ENCODE peak calls at places on chromosomes 1 and 21, in five cellular contexts. K is A549, G is thyroid gland, Q is uterus, X is gastrocnemius medialis. M is an unnamed sample.
A peak's percentile ranks its signal among the peaks of the same experiment; 100 is the strongest.

GRCh38 chr1:209405183-209405823 is 178.2 kb upstream of the CAMK1G start:
- DNase-seq in K (no peak), G (no peak), Q (no peak), X (no peak), M (no peak)

GRCh38 chr1:20405893-20406604 is 80.0 kb downstream of the CAMK2N1 start:
- DNase-seq in K (no peak), G (no peak), Q (no peak), X (no peak), M (no peak)

GRCh38 chr1:17866451-17867029 is 111.4 kb downstream of the ACTL8 start:
- DNase-seq in K (peak; percentile 28), G (no peak), Q (no peak), X (no peak), M (no peak)

GRCh38 chr1:221708076-221708571 is 33.8 kb downstream of the DUSP10 start:
- DNase-seq in K (no peak), G (no peak), Q (no peak), X (peak; percentile 33), M (peak; percentile 45)

GRCh38 chr1:71046891-71047634 is 553 bp downstream of the PTGER3 start:
- DNase-seq in K (no peak), G (peak; percentile 22), Q (peak; percentile 42), X (no peak), M (no peak)

GRCh38 chr1:204106825-204107224 is 33.9 kb downstream of the SOX13 start:
- DNase-seq in K (no peak), G (no peak), Q (no peak), X (no peak), M (no peak)

GRCh38 chr1:6179564-6180175 is 451 bp downstream of the CHD5 start:
- DNase-seq in K (no peak), G (no peak), Q (no peak), X (no peak), M (no peak)

GRCh38 chr1:20430355-20431290 is 55.4 kb downstream of the CAMK2N1 start:
- DNase-seq in K (peak; percentile 39), G (peak; percentile 7), Q (no peak), X (no peak), M (no peak)

GRCh38 chr1:91741301-91741700 is 144.7 kb downstream of the TGFBR3 start:
- DNase-seq in K (no peak), G (no peak), Q (no peak), X (no peak), M (no peak)

GRCh38 chr1:114154146-114154962 is 685 bp upstream of the SYT6 start:
- DNase-seq in K (no peak), G (no peak), Q (no peak), X (no peak), M (no peak)

GRCh38 chr1:196178083-196178635 is 430.1 kb downstream of the KCNT2 start:
- DNase-seq in K (no peak), G (no peak), Q (no peak), X (no peak), M (no peak)

GRCh38 chr1:219650880-219651279 is 38.0 kb upstream of the ZC3H11B start:
- DNase-seq in K (no peak), G (no peak), Q (no peak), X (no peak), M (no peak)

GRCh38 chr1:170498896-170499295 is 33.1 kb upstream of the GORAB start:
- DNase-seq in K (no peak), G (no peak), Q (no peak), X (no peak), M (no peak)

GRCh38 chr1:197180252-197180878 is 33.9 kb upstream of the ASPM start:
- DNase-seq in K (peak; percentile 33), G (no peak), Q (no peak), X (no peak), M (no peak)

GRCh38 chr1:6648556-6648955 is 23.9 kb downstream of the THAP3 start:
- DNase-seq in K (no peak), G (no peak), Q (no peak), X (no peak), M (no peak)

GRCh38 chr1:197269053-197269452 is 1.0 kb downstream of the CRB1 start:
- DNase-seq in K (no peak), G (no peak), Q (no peak), X (no peak), M (no peak)

GRCh38 chr1:229029644-229030235 is 241.2 kb upstream of the RAB4A start:
- DNase-seq in K (no peak), G (peak; percentile 44), Q (no peak), X (no peak), M (no peak)

GRCh38 chr1:87402192-87403046 is 73.7 kb downstream of the LMO4 start:
- DNase-seq in K (no peak), G (no peak), Q (no peak), X (no peak), M (peak; percentile 36)

GRCh38 chr1:1352784-1353388 is 3.7 kb upstream of the DVL1 start:
- DNase-seq in K (no peak), G (no peak), Q (no peak), X (no peak), M (no peak)

GRCh38 chr1:44693159-44693558 is 18.6 kb downstream of the ARMH1 start:
- DNase-seq in K (no peak), G (no peak), Q (no peak), X (no peak), M (no peak)

GRCh38 chr1:234758851-234759250 is 148.9 kb upstream of the IRF2BP2 start:
- DNase-seq in K (no peak), G (no peak), Q (no peak), X (no peak), M (no peak)

GRCh38 chr1:104733866-104734265 is 984.2 kb downstream of the AMY1C start:
- DNase-seq in K (no peak), G (no peak), Q (no peak), X (no peak), M (no peak)

GRCh38 chr1:67700692-67701410 is 15.8 kb downstream of the GADD45A start:
- DNase-seq in K (peak; percentile 59), G (no peak), Q (no peak), X (no peak), M (no peak)

GRCh38 chr1:50646526-50646925 is 223.3 kb upstream of the DMRTA2 start:
- DNase-seq in K (no peak), G (no peak), Q (no peak), X (no peak), M (no peak)

GRCh38 chr21:38525454-38525853 is 27.2 kb upstream of the ERG start:
- DNase-seq in K (no peak), G (no peak), Q (no peak), X (no peak), M (no peak)

GRCh38 chr1:166703141-166703540 is 136.1 kb upstream of the POGK start:
- DNase-seq in K (no peak), G (peak; percentile 5), Q (no peak), X (no peak), M (no peak)

GRCh38 chr1:160001440-160001839 is 30.4 kb downstream of the PIGM start:
- DNase-seq in K (no peak), G (no peak), Q (no peak), X (no peak), M (no peak)
- H3K4me1 ChIP-seq in K (peaks cover 5% of the 10 kb centered on the region), G (no peaks in the 10 kb centered on the region), Q (no peaks in the 10 kb centered on the region), X (no peaks in the 10 kb centered on the region), M (no peaks in the 10 kb centered on the region)

DNA sequence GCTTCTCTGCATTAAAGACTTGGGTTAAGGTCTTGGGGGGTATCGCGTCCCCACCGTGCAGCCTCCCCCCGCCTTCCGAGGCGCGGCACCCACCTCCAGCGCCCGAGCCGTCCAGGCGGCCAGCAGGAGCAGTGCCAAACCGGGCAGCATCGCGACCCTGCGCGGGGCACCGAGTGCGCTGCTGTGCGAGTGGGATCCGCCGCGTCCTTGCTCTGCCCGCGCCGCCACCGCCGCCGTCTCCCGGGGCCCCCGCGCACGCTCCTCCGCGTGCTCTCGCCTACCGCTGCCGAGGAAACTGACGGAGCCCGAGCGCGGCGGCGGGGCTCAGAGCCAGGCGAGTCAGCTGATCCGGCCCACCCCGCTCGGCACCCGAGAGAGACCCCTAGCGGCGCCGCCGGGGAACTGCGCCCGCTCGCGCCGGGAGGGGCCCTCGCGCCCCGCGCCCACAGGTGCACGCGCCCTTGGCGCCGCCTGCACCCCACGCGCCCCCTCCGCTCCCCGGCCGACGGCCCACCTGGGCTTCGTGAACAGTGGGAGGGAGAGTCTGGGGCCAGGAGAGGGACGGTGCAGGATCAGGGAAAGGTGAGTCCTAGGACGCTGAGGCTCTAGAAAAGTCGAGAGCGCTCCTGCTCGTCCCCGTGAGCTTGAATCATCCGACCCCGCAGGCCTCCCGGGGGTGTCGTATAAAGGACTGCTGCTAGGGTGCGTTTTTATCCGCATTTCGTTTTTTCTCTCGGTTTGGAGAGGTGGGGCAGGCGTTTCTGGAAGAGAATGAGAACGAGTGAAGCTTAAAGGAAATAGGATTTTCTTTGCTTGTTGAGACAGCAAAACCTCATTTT is at the start of gene APP:
- DNase-seq in K (peak; percentile 61), G (peak; percentile 87), Q (peak; percentile 87), X (peak; percentile 69), M (peak; percentile 79)
- TF ChIP-seq POLR2A in K (peak; percentile 78), G (peak; percentile 56), Q (peak; percentile 89), X (peak; percentile 59), M (peak; percentile 79)

DNA sequence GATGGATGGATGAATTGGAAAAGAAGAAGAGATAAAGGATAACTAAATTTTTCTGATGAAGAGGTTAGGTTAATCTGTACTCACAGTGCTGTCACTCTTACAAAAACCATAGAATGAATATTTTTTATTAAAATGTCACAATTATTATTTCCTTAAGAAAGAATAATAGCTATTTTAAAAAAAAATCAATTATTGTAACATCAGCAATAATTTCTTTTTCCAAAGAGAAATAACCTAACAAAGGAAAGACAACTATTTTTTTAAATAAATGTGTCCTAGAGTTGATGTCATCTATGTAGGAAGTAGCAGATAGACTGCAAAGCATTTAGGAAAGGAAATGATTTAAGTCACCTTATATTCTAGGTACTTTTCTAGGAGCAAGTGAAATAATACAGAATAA is 33.6 kb upstream of the PLPPR4 start:
- DNase-seq in K (no peak), G (no peak), Q (no peak), X (no peak), M (no peak)
- H3K4me1 ChIP-seq in K (no peaks in the 10 kb centered on the region), G (no peaks in the 10 kb centered on the region), Q (no peaks in the 10 kb centered on the region), X (no peaks in the 10 kb centered on the region), M (no peaks in the 10 kb centered on the region)

GRCh38 chr1:155967410-155968400 is 10.6 kb downstream of the ARHGEF2 start:
- DNase-seq in K (no peak), G (no peak), Q (no peak), X (peak; percentile 49), M (no peak)

GRCh38 chr1:155968670-155969069 is 9.7 kb downstream of the ARHGEF2 start:
- DNase-seq in K (no peak), G (no peak), Q (no peak), X (peak; percentile 77), M (no peak)

GRCh38 chr1:155969377-155969791 is 9.0 kb downstream of the ARHGEF2 start:
- DNase-seq in K (no peak), G (no peak), Q (no peak), X (peak; percentile 51), M (no peak)

GRCh38 chr1:155971910-155972809 is 6.2 kb downstream of the ARHGEF2 start:
- DNase-seq in K (no peak), G (peak; percentile 28), Q (no peak), X (no peak), M (no peak)

DNA sequence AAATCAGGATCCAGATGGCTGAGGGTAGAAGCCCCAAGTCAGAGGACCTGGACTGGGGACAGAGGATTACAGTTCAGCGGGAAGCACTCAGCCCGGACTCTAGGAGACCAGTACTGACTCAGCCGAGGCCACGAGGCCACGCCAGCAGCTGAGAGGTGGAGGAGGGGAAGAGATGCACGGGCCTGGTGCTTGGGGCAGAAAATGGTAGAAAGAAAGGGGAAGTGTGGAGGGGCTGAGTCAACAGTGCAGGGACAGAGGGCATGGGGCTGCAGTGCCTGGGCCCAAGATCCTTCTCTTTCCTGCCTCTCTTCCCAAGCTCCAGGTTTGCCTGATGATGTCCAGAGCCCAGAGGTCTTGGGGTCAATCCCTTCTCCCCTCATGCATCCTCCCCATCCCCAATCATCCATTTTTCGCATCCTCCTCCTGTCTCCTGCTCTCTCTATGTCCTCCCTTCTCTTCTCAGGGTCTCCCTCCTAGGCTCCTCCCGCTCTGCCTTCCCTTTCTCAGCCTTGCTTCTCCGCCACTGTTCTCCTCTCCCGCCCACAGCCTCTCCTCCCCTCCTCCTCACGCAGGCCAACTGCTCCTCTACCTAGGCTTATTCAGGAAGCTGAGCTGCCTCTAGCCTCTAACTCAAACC is 7.7 kb downstream of the ARHGEF2 start:
- DNase-seq in K (no peak), G (peak; percentile 36), Q (peak; percentile 66), X (peak; percentile 61), M (peak; percentile 66)
- TF ChIP-seq POLR2A in K (no peak), G (no peak), Q (no peak), X (peak; percentile 8), M (no peak)

M was measured in tibial nerve.